ENCODE peak calls at places on chromosomes 7 and 10, in eight cellular contexts. X, B, A, P, K, O, J and T are unnamed samples.
A peak's percentile ranks its signal among the peaks of the same experiment; 100 is the strongest.

GRCh38 chr7:113812881-113813280 is 105.9 kb downstream of the PPP1R3A start:
- DNase-seq in X (no peak), B (no peak), A (peak; percentile 55), P (no peak), K (no peak), O (no peak), J (no peak), T (no peak)

GRCh38 chr7:29461996-29462395 is 101.6 kb upstream of the PRR15 start:
- DNase-seq in X (no peak), B (no peak), A (no peak), P (no peak), K (no peak), O (no peak), J (no peak), T (no peak)

GRCh38 chr10:73991846-73992245 is 6.1 kb upstream of the VCL start:
- DNase-seq in X (no peak), B (no peak), A (no peak), P (no peak), K (no peak), O (no peak), J (no peak), T (no peak)

GRCh38 chr10:73340121-73340520 is 18.5 kb downstream of the CFAP70 start:
- DNase-seq in X (no peak), B (no peak), A (no peak), P (no peak), K (no peak), O (no peak), J (no peak), T (no peak)

GRCh38 chr7:83270407-83270806 is 107.7 kb upstream of the PCLO start:
- DNase-seq in X (no peak), B (no peak), A (no peak), P (no peak), K (no peak), O (no peak), J (no peak), T (no peak)

GRCh38 chr7:70497793-70498192 is 634.2 kb upstream of the GALNT17 start:
- DNase-seq in X (no peak), B (no peak), A (no peak), P (no peak), K (no peak), O (no peak), J (no peak), T (no peak)

GRCh38 chr7:135168001-135168400 is 2.5 kb downstream of the CYREN start:
- DNase-seq in X (no peak), B (no peak), A (no peak), P (no peak), K (no peak), O (no peak), J (no peak), T (no peak)

GRCh38 chr7:29005829-29006228 is 47.7 kb upstream of the TRIL start:
- DNase-seq in X (no peak), B (no peak), A (peak; percentile 64), P (no peak), K (no peak), O (no peak), J (no peak), T (no peak)

GRCh38 chr7:134209322-134210015 is 82.3 kb downstream of the LRGUK start:
- DNase-seq in X (no peak), B (no peak), A (no peak), P (no peak), K (no peak), O (no peak), J (no peak), T (no peak)

GRCh38 chr10:109855746-109856145 is 67.6 kb downstream of the XPNPEP1 start:
- DNase-seq in X (no peak), B (no peak), A (no peak), P (no peak), K (no peak), O (no peak), J (no peak), T (no peak)

GRCh38 chr10:102644646-102645387 is 538 bp downstream of the TRIM8 start:
- DNase-seq in X (peak; percentile 65), B (peak; percentile 93), A (peak; percentile 58), P (peak; percentile 68), K (peak; percentile 55), O (peak; percentile 67), J (peak; percentile 89), T (no peak)

GRCh38 chr10:100006241-100006886 is 3.4 kb downstream of the DNMBP start:
- DNase-seq in X (no peak), B (peak; percentile 40), A (peak; percentile 97), P (no peak), K (no peak), O (no peak), J (no peak), T (no peak)

GRCh38 chr10:116752969-116753665 is 10.8 kb upstream of the HSPA12A start:
- DNase-seq in X (no peak), B (no peak), A (no peak), P (peak; percentile 42), K (no peak), O (no peak), J (no peak), T (no peak)

GRCh38 chr7:132650498-132650897 is 74.2 kb upstream of the PLXNA4 start:
- DNase-seq in X (no peak), B (no peak), A (peak; percentile 86), P (no peak), K (no peak), O (no peak), J (no peak), T (no peak)

GRCh38 chr7:147400221-147400689 is 1190.3 kb upstream of the C7orf33 start:
- DNase-seq in X (no peak), B (no peak), A (peak; percentile 54), P (no peak), K (no peak), O (no peak), J (no peak), T (no peak)

GRCh38 chr7:80414331-80414730 is 97.5 kb downstream of the GNAT3 start:
- DNase-seq in X (no peak), B (no peak), A (no peak), P (no peak), K (no peak), O (no peak), J (no peak), T (no peak)

GRCh38 chr10:84008878-84009277 is 130.4 kb upstream of the GHITM start:
- DNase-seq in X (no peak), B (no peak), A (no peak), P (no peak), K (peak; percentile 15), O (peak; percentile 21), J (no peak), T (no peak)

GRCh38 chr10:79401015-79401921 is 44.2 kb downstream of the ZCCHC24 start:
- DNase-seq in X (no peak), B (peak; percentile 70), A (no peak), P (no peak), K (no peak), O (peak; percentile 47), J (no peak), T (no peak)

GRCh38 chr10:52357986-52358385 is 43.9 kb downstream of the DKK1 start:
- DNase-seq in X (no peak), B (no peak), A (peak; percentile 22), P (no peak), K (no peak), O (no peak), J (no peak), T (no peak)

GRCh38 chr10:86958831-86959736 is 685 bp downstream of the SNCG start:
- DNase-seq in X (no peak), B (peak; percentile 87), A (peak; percentile 61), P (no peak), K (no peak), O (no peak), J (peak; percentile 83), T (no peak)

GRCh38 chr10:86535057-86535882 is 13.7 kb upstream of the WAPL start:
- DNase-seq in X (no peak), B (peak; percentile 94), A (no peak), P (no peak), K (peak; percentile 25), O (no peak), J (peak; percentile 75), T (no peak)

GRCh38 chr7:861222-861621 is 15.1 kb upstream of the GET4 start:
- DNase-seq in X (no peak), B (no peak), A (no peak), P (no peak), K (no peak), O (no peak), J (no peak), T (no peak)

GRCh38 chr7:47757946-47758371 is 176.0 kb upstream of the TNS3 start:
- DNase-seq in X (no peak), B (peak; percentile 69), A (peak; percentile 89), P (no peak), K (no peak), O (no peak), J (peak; percentile 95), T (no peak)

GRCh38 chr7:142788303-142789286 is 17.8 kb downstream of the PRSS2 start:
- DNase-seq in X (no peak), B (no peak), A (no peak), P (no peak), K (no peak), O (peak; percentile 28), J (no peak), T (no peak)

GRCh38 chr10:43458227-43458626 is 21.3 kb downstream of the ZNF487 start:
- DNase-seq in X (no peak), B (no peak), A (no peak), P (no peak), K (no peak), O (no peak), J (no peak), T (no peak)

GRCh38 chr10:78236416-78237015 is 202.9 kb downstream of the RPS24 start:
- DNase-seq in X (no peak), B (no peak), A (no peak), P (no peak), K (no peak), O (no peak), J (no peak), T (no peak)

GRCh38 chr10:49287689-49288340 is 11.2 kb upstream of the C10orf71 start:
- DNase-seq in X (no peak), B (no peak), A (no peak), P (no peak), K (no peak), O (no peak), J (peak; percentile 65), T (no peak)

GRCh38 chr10:77317221-77317620 is 320.4 kb downstream of the KCNMA1 start:
- DNase-seq in X (no peak), B (no peak), A (peak; percentile 56), P (no peak), K (no peak), O (no peak), J (no peak), T (no peak)